ENCODE peak calls at places on chromosomes 13 and 19, in seven cellular contexts. One of them, this sample, is unnamed.

GRCh38 chr13:50074843-50075242 is 59.6 kb downstream of the KCNRG start:
- DNase-seq in IMR-90: no peak
- DNase-seq in CD8-positive, alpha-beta memory T cell: no peak
- DNase-seq in tibial nerve: no peak
- DNase-seq in body of pancreas: no peak
- DNase-seq in Peyer's patch: no peak
- DNase-seq in heart right ventricle: no peak
- DNase-seq in this sample: no peak

GRCh38 chr19:10209305-10209704 is 14.6 kb upstream of the DNMT1 start:
- DNase-seq in IMR-90: peak; percentile 87
- DNase-seq in CD8-positive, alpha-beta memory T cell: no peak
- DNase-seq in tibial nerve: no peak
- DNase-seq in body of pancreas: no peak
- DNase-seq in Peyer's patch: no peak
- DNase-seq in heart right ventricle: no peak
- DNase-seq in this sample: no peak

GRCh38 chr13:61170791-61171330 is 244.8 kb downstream of the PCDH20 start:
- DNase-seq in IMR-90: no peak
- DNase-seq in CD8-positive, alpha-beta memory T cell: no peak
- DNase-seq in tibial nerve: no peak
- DNase-seq in body of pancreas: no peak
- DNase-seq in Peyer's patch: no peak
- DNase-seq in heart right ventricle: peak; percentile 9
- DNase-seq in this sample: no peak

GRCh38 chr19:35365303-35365702 is 5.6 kb upstream of the GPR42 start:
- DNase-seq in IMR-90: no peak
- DNase-seq in CD8-positive, alpha-beta memory T cell: no peak
- DNase-seq in tibial nerve: no peak
- DNase-seq in body of pancreas: no peak
- DNase-seq in Peyer's patch: no peak
- DNase-seq in heart right ventricle: no peak
- DNase-seq in this sample: no peak

GRCh38 chr19:48624791-48625723 is 5.8 kb downstream of the SPHK2 start:
- DNase-seq in IMR-90: no peak
- DNase-seq in CD8-positive, alpha-beta memory T cell: no peak
- DNase-seq in tibial nerve: no peak
- DNase-seq in body of pancreas: no peak
- DNase-seq in Peyer's patch: peak; percentile 81
- DNase-seq in heart right ventricle: no peak
- DNase-seq in this sample: no peak

GRCh38 chr19:19514215-19514633 is 1.1 kb downstream of the TSSK6 start:
- DNase-seq in IMR-90: no peak
- DNase-seq in CD8-positive, alpha-beta memory T cell: no peak
- DNase-seq in tibial nerve: no peak
- DNase-seq in body of pancreas: peak; percentile 36
- DNase-seq in Peyer's patch: no peak
- DNase-seq in heart right ventricle: peak; percentile 93
- DNase-seq in this sample: no peak

GRCh38 chr13:30963794-30964193 is 31.3 kb downstream of the TEX26 start:
- DNase-seq in IMR-90: peak; percentile 29
- DNase-seq in CD8-positive, alpha-beta memory T cell: no peak
- DNase-seq in tibial nerve: no peak
- DNase-seq in body of pancreas: peak; percentile 18
- DNase-seq in Peyer's patch: no peak
- DNase-seq in heart right ventricle: no peak
- DNase-seq in this sample: no peak

GRCh38 chr13:59444210-59444857 is 719.4 kb downstream of the DIAPH3 start:
- DNase-seq in IMR-90: no peak
- DNase-seq in CD8-positive, alpha-beta memory T cell: no peak
- DNase-seq in tibial nerve: no peak
- DNase-seq in body of pancreas: no peak
- DNase-seq in Peyer's patch: no peak
- DNase-seq in heart right ventricle: no peak
- DNase-seq in this sample: no peak

GRCh38 chr13:100922599-100922998 is 248.0 kb upstream of the TMTC4 start:
- DNase-seq in IMR-90: peak; percentile 4
- DNase-seq in CD8-positive, alpha-beta memory T cell: no peak
- DNase-seq in tibial nerve: no peak
- DNase-seq in body of pancreas: no peak
- DNase-seq in Peyer's patch: no peak
- DNase-seq in heart right ventricle: no peak
- DNase-seq in this sample: no peak

GRCh38 chr19:13023666-13024065 is 28.4 kb downstream of the NFIX start:
- DNase-seq in IMR-90: no peak
- DNase-seq in CD8-positive, alpha-beta memory T cell: no peak
- DNase-seq in tibial nerve: no peak
- DNase-seq in body of pancreas: no peak
- DNase-seq in Peyer's patch: no peak
- DNase-seq in heart right ventricle: no peak
- DNase-seq in this sample: no peak

GRCh38 chr13:95948646-95949045 is 104.6 kb downstream of the UGGT2 start:
- DNase-seq in IMR-90: peak; percentile 47
- DNase-seq in CD8-positive, alpha-beta memory T cell: no peak
- DNase-seq in tibial nerve: no peak
- DNase-seq in body of pancreas: no peak
- DNase-seq in Peyer's patch: no peak
- DNase-seq in heart right ventricle: no peak
- DNase-seq in this sample: no peak

GRCh38 chr19:42386974-42387707 is 3.0 kb downstream of the CNFN start:
- DNase-seq in IMR-90: peak; percentile 33
- DNase-seq in CD8-positive, alpha-beta memory T cell: peak; percentile 47
- DNase-seq in tibial nerve: peak; percentile 18
- DNase-seq in body of pancreas: peak; percentile 59
- DNase-seq in Peyer's patch: peak; percentile 90
- DNase-seq in heart right ventricle: peak; percentile 67
- DNase-seq in this sample: no peak

GRCh38 chr13:23347601-23348000 is 85.9 kb downstream of the SACS start:
- DNase-seq in IMR-90: no peak
- DNase-seq in CD8-positive, alpha-beta memory T cell: no peak
- DNase-seq in tibial nerve: no peak
- DNase-seq in body of pancreas: no peak
- DNase-seq in Peyer's patch: no peak
- DNase-seq in heart right ventricle: no peak
- DNase-seq in this sample: no peak

GRCh38 chr19:44776402-44777096 is 1.1 kb upstream of the CBLC start:
- DNase-seq in IMR-90: no peak
- DNase-seq in CD8-positive, alpha-beta memory T cell: no peak
- DNase-seq in tibial nerve: no peak
- DNase-seq in body of pancreas: no peak
- DNase-seq in Peyer's patch: peak; percentile 93
- DNase-seq in heart right ventricle: no peak
- DNase-seq in this sample: no peak

GRCh38 chr19:14164724-14165493 is 28.5 kb upstream of the ASF1B start:
- DNase-seq in IMR-90: no peak
- DNase-seq in CD8-positive, alpha-beta memory T cell: no peak
- DNase-seq in tibial nerve: no peak
- DNase-seq in body of pancreas: no peak
- DNase-seq in Peyer's patch: no peak
- DNase-seq in heart right ventricle: no peak
- DNase-seq in this sample: no peak

GRCh38 chr19:33394006-33394722 is 20.7 kb downstream of the CEBPG start:
- DNase-seq in IMR-90: peak; percentile 69
- DNase-seq in CD8-positive, alpha-beta memory T cell: no peak
- DNase-seq in tibial nerve: peak; percentile 57
- DNase-seq in body of pancreas: no peak
- DNase-seq in Peyer's patch: peak; percentile 70
- DNase-seq in heart right ventricle: peak; percentile 61
- DNase-seq in this sample: no peak

GRCh38 chr13:65912516-65912915 is 1317.6 kb downstream of the PCDH9 start:
- DNase-seq in IMR-90: no peak
- DNase-seq in CD8-positive, alpha-beta memory T cell: no peak
- DNase-seq in tibial nerve: no peak
- DNase-seq in body of pancreas: no peak
- DNase-seq in Peyer's patch: no peak
- DNase-seq in heart right ventricle: no peak
- DNase-seq in this sample: no peak

GRCh38 chr13:66940113-66940512 is 290.0 kb downstream of the PCDH9 start:
- DNase-seq in IMR-90: no peak
- DNase-seq in CD8-positive, alpha-beta memory T cell: no peak
- DNase-seq in tibial nerve: no peak
- DNase-seq in body of pancreas: no peak
- DNase-seq in Peyer's patch: no peak
- DNase-seq in heart right ventricle: no peak
- DNase-seq in this sample: no peak

GRCh38 chr13:112178769-112179168 is 111.8 kb downstream of the SOX1 start:
- DNase-seq in IMR-90: no peak
- DNase-seq in CD8-positive, alpha-beta memory T cell: no peak
- DNase-seq in tibial nerve: no peak
- DNase-seq in body of pancreas: no peak
- DNase-seq in Peyer's patch: no peak
- DNase-seq in heart right ventricle: no peak
- DNase-seq in this sample: no peak

GRCh38 chr13:111322001-111322915 is 1.8 kb downstream of the TEX29 start:
- DNase-seq in IMR-90: no peak
- DNase-seq in CD8-positive, alpha-beta memory T cell: no peak
- DNase-seq in tibial nerve: no peak
- DNase-seq in body of pancreas: no peak
- DNase-seq in Peyer's patch: peak; percentile 13
- DNase-seq in heart right ventricle: no peak
- DNase-seq in this sample: no peak

GRCh38 chr13:75326173-75327131 is 155.5 kb downstream of the TBC1D4 start:
- DNase-seq in IMR-90: peak; percentile 53
- DNase-seq in CD8-positive, alpha-beta memory T cell: peak; percentile 72
- DNase-seq in tibial nerve: no peak
- DNase-seq in body of pancreas: no peak
- DNase-seq in Peyer's patch: no peak
- DNase-seq in heart right ventricle: no peak
- DNase-seq in this sample: no peak

DNA sequence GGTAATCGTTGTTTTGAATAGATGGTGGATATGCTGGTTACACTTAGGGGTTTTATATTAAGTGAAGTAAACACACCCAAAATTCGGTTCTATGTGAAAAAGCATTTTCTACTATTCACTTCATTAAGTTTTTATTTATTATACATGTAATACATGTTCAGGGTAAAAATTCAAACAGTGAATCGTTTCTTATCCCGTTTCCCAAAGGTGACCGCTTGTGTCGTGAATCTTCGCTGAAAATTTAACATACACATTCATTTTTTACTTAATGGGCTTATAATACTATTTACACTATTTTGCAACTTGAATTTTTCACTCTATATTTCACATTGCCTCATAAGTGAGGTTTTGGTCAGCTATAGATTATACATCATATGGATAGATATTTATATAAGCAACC is 24.5 kb downstream of the IPO5 start:
- DNase-seq in IMR-90: no peak
- DNase-seq in CD8-positive, alpha-beta memory T cell: no peak
- DNase-seq in tibial nerve: no peak
- DNase-seq in body of pancreas: no peak
- DNase-seq in Peyer's patch: no peak
- DNase-seq in heart right ventricle: no peak
- DNase-seq in this sample: no peak
- H3K27ac ChIP-seq in IMR-90: no peak overlapping the region
- H3K27ac ChIP-seq in CD8-positive, alpha-beta memory T cell: no peak overlapping the region
- H3K27ac ChIP-seq in tibial nerve: peak overlapping the region; percentile 98
- H3K27ac ChIP-seq in body of pancreas: no peak overlapping the region
- H3K27ac ChIP-seq in Peyer's patch: no peak overlapping the region
- H3K27ac ChIP-seq in heart right ventricle: no peak overlapping the region
- H3K27ac ChIP-seq in this sample: no peak overlapping the region

DNA sequence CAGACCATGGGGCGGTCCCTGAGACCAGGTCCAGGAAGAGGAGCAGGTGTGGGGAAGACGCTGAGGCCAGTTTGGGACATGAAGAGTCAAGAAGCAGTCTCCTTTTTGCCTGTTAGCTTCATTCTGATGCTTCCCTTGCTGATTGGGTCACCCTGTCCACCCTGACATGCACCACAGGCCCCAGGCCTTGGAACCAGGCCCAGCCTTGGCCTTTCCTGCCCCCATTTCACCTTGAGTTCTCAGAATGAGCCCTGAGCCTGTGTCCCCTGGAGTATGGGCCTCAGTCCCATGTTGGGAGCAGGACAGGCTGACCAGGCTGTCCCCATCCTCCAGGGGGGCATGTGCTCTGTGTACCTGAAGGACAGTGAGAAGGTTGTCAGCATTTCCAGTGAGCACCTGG is 4.9 kb upstream of the TIMM50 start:
- DNase-seq in IMR-90: no peak
- DNase-seq in CD8-positive, alpha-beta memory T cell: no peak
- DNase-seq in tibial nerve: no peak
- DNase-seq in body of pancreas: no peak
- DNase-seq in Peyer's patch: no peak
- DNase-seq in heart right ventricle: peak; percentile 44
- DNase-seq in this sample: no peak
- H3K27ac ChIP-seq in IMR-90: no peak overlapping the region
- H3K27ac ChIP-seq in CD8-positive, alpha-beta memory T cell: no peak overlapping the region
- H3K27ac ChIP-seq in tibial nerve: no peak overlapping the region
- H3K27ac ChIP-seq in body of pancreas: no peak overlapping the region
- H3K27ac ChIP-seq in Peyer's patch: no peak overlapping the region
- H3K27ac ChIP-seq in heart right ventricle: peak overlapping the region; percentile 39
- H3K27ac ChIP-seq in this sample: no peak overlapping the region

GRCh38 chr13:110124201-110124600 is 182.8 kb downstream of the COL4A1 start:
- DNase-seq in IMR-90: no peak
- DNase-seq in CD8-positive, alpha-beta memory T cell: no peak
- DNase-seq in tibial nerve: no peak
- DNase-seq in body of pancreas: no peak
- DNase-seq in Peyer's patch: no peak
- DNase-seq in heart right ventricle: no peak
- DNase-seq in this sample: no peak

GRCh38 chr13:110125613-110126272 is 181.2 kb downstream of the COL4A1 start:
- DNase-seq in IMR-90: no peak
- DNase-seq in CD8-positive, alpha-beta memory T cell: no peak
- DNase-seq in tibial nerve: no peak
- DNase-seq in body of pancreas: no peak
- DNase-seq in Peyer's patch: no peak
- DNase-seq in heart right ventricle: no peak
- DNase-seq in this sample: no peak

GRCh38 chr13:110125157-110125556 is 181.8 kb downstream of the COL4A1 start:
- DNase-seq in IMR-90: no peak
- DNase-seq in CD8-positive, alpha-beta memory T cell: no peak
- DNase-seq in tibial nerve: no peak
- DNase-seq in body of pancreas: no peak
- DNase-seq in Peyer's patch: no peak
- DNase-seq in heart right ventricle: no peak
- DNase-seq in this sample: no peak

GRCh38 chr13:110121312-110122083 is 185.5 kb downstream of the COL4A1 start:
- DNase-seq in IMR-90: no peak
- DNase-seq in CD8-positive, alpha-beta memory T cell: no peak
- DNase-seq in tibial nerve: no peak
- DNase-seq in body of pancreas: no peak
- DNase-seq in Peyer's patch: no peak
- DNase-seq in heart right ventricle: no peak
- DNase-seq in this sample: no peak

GRCh38 chr13:110123041-110123809 is 183.7 kb downstream of the COL4A1 start:
- DNase-seq in IMR-90: no peak
- DNase-seq in CD8-positive, alpha-beta memory T cell: no peak
- DNase-seq in tibial nerve: no peak
- DNase-seq in body of pancreas: no peak
- DNase-seq in Peyer's patch: no peak
- DNase-seq in heart right ventricle: no peak
- DNase-seq in this sample: no peak
- H3K27ac ChIP-seq in IMR-90: no peak overlapping the region
- H3K27ac ChIP-seq in CD8-positive, alpha-beta memory T cell: no peak overlapping the region
- H3K27ac ChIP-seq in tibial nerve: no peak overlapping the region
- H3K27ac ChIP-seq in body of pancreas: no peak overlapping the region
- H3K27ac ChIP-seq in Peyer's patch: no peak overlapping the region
- H3K27ac ChIP-seq in heart right ventricle: no peak overlapping the region
- H3K27ac ChIP-seq in this sample: no peak overlapping the region

DNA sequence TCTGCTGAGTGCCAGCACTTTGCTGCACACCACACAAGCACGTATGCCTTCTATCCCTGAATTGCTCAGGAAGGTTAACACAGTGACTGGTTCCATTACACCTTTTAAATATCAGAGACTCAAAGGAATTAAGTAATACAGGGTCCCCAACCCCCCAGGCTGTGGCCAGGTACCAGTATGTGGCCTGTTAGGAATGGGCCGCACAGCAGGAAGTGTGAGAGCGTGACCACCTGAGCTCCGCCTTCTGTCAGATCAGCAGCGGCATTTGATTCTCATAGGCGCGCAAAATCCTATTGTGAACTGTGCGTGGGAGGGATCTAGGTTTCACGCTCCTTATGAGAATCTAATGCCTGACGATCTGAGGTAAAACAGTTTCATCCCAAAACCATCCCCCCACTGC is 194.5 kb downstream of the FOXO1 start:
- DNase-seq in IMR-90: no peak
- DNase-seq in CD8-positive, alpha-beta memory T cell: no peak
- DNase-seq in tibial nerve: no peak
- DNase-seq in body of pancreas: no peak
- DNase-seq in Peyer's patch: peak; percentile 25
- DNase-seq in heart right ventricle: no peak
- DNase-seq in this sample: no peak
- H3K27ac ChIP-seq in IMR-90: no peak overlapping the region
- H3K27ac ChIP-seq in CD8-positive, alpha-beta memory T cell: no peak overlapping the region
- H3K27ac ChIP-seq in tibial nerve: peak overlapping the region; percentile 87
- H3K27ac ChIP-seq in body of pancreas: no peak overlapping the region
- H3K27ac ChIP-seq in Peyer's patch: no peak overlapping the region
- H3K27ac ChIP-seq in heart right ventricle: no peak overlapping the region
- H3K27ac ChIP-seq in this sample: no peak overlapping the region

This sample was measured in iPS DF 6.9.